ENCODE peak calls at places on chromosomes 6 and 20, in nine cellular contexts. Z is HS-5; L is mesothelial cell of epicardium; W is HCT116; G is heart left ventricle; N is GM06990; F is activated effector memory CD4-positive, alpha-beta T cell treated with anti-CD3 and anti-CD28 coated beads, Interleukin-2, amount 50 U/mL, for 16 hours; U is NCI-H1105 treated with DMSO at 0.1 percent for 48 hours; D is T-helper 2 cell. H is an unnamed sample.
A peak's percentile ranks its signal among the peaks of the same experiment; 100 is the strongest.

GRCh38 chr6:56282391-56282790 is 35.0 kb upstream of the COL21A1 start:
- DNase-seq in D (no peak), N (no peak), G (no peak), Z (no peak), U (no peak), L (no peak), W (no peak), F (no peak), H (no peak)

GRCh38 chr6:44309092-44309491 is 4.1 kb downstream of the AARS2 start:
- DNase-seq in G (peak; percentile 59), N (no peak), L (no peak), W (no peak), U (no peak), Z (peak; percentile 43), F (no peak), D (no peak), H (no peak)

GRCh38 chr6:41633235-41633634 is 5.0 kb upstream of the MDFI start:
- DNase-seq in W (no peak), Z (no peak), D (no peak), F (no peak), L (no peak), N (no peak), U (no peak), G (no peak), H (no peak)

GRCh38 chr6:53734473-53735299 is 60.1 kb upstream of the LRRC1 start:
- DNase-seq in D (no peak), W (peak; percentile 92), F (no peak), G (peak; percentile 38), N (no peak), U (no peak), Z (peak; percentile 86), L (no peak), H (no peak)

GRCh38 chr20:25032478-25033183 is 25.3 kb downstream of the ACSS1 start:
- DNase-seq in Z (no peak), L (no peak), U (no peak), F (no peak), N (no peak), D (no peak), W (no peak), G (peak; percentile 73), H (no peak)

GRCh38 chr6:106556368-106556960 is 72.8 kb downstream of the RTN4IP1 start:
- DNase-seq in W (no peak), L (no peak), G (no peak), D (no peak), Z (no peak), N (no peak), U (peak; percentile 17), F (no peak), H (no peak)

GRCh38 chr6:87029711-87030314 is 65.1 kb downstream of the CGA start:
- DNase-seq in Z (peak; percentile 11), G (no peak), N (no peak), D (no peak), F (no peak), L (no peak), U (peak; percentile 60), W (peak; percentile 61), H (no peak)

GRCh38 chr6:46862381-46862780 is 59.4 kb downstream of the ADGRF5 start:
- DNase-seq in Z (no peak), G (no peak), W (no peak), L (no peak), D (no peak), N (no peak), F (no peak), U (no peak), H (no peak)

GRCh38 chr6:68718379-68719073 is 83.4 kb downstream of the ADGRB3 start:
- DNase-seq in L (no peak), W (no peak), Z (peak; percentile 80), F (no peak), N (no peak), G (no peak), U (peak; percentile 99), D (no peak), H (no peak)

GRCh38 chr6:73614802-73615201 is 39.0 kb downstream of the SLC17A5 start:
- DNase-seq in W (no peak), U (no peak), L (no peak), D (no peak), G (no peak), N (no peak), F (no peak), Z (no peak), H (no peak)

GRCh38 chr20:33387177-33387576 is 14.1 kb downstream of the CDK5RAP1 start:
- DNase-seq in U (no peak), F (no peak), G (peak; percentile 64), D (no peak), N (no peak), L (no peak), Z (no peak), W (no peak), H (no peak)

GRCh38 chr20:20498081-20498861 is 130.4 kb downstream of the INSM1 start:
- DNase-seq in G (no peak), N (no peak), F (no peak), L (no peak), W (no peak), U (peak; percentile 91), D (no peak), Z (no peak), H (no peak)

GRCh38 chr6:128516514-128516898 is 3.9 kb downstream of the PTPRK start:
- DNase-seq in U (peak; percentile 40), F (no peak), L (no peak), Z (no peak), N (no peak), D (no peak), G (no peak), W (no peak), H (no peak)

GRCh38 chr6:11763460-11764249 is 14.9 kb downstream of the ADTRP start:
- DNase-seq in G (no peak), D (no peak), U (no peak), N (no peak), Z (no peak), W (no peak), F (no peak), L (no peak), H (no peak)

GRCh38 chr6:107956586-107957164 is 1.3 kb downstream of the SEC63 start:
- DNase-seq in U (peak; percentile 20), W (no peak), D (no peak), N (no peak), L (no peak), G (no peak), Z (no peak), F (no peak), H (no peak)

GRCh38 chr6:27812078-27812804 is 100.0 kb downstream of the OR2B2 start:
- DNase-seq in N (no peak), G (no peak), D (no peak), F (no peak), L (no peak), U (no peak), Z (no peak), W (no peak), H (no peak)